ENCODE peak calls at places on chromosomes 4 and X, in seven cellular contexts. I is adrenal gland, N is transverse colon, R is OCI-LY7, X is astrocyte of the spinal cord, O is stomach, Y is fibroblast of lung. T is an unnamed sample.

GRCh38 chr4:82560853-82561744 is 689 bp downstream of the TMEM150C start:
- DNase-seq in N (peak), O (no peak), Y (no peak), R (no peak), I (no peak), X (no peak), T (no peak)

GRCh38 chrX:31224321-31225012 is 152.6 kb upstream of the FTHL17 start:
- DNase-seq in O (no peak), Y (peak), X (no peak), N (no peak), I (no peak), R (no peak), T (no peak)

GRCh38 chr4:7007142-7007907 is 35.8 kb upstream of the TADA2B start:
- DNase-seq in R (no peak), Y (no peak), I (no peak), N (no peak), O (no peak), X (no peak), T (no peak)

GRCh38 chr4:16757080-16757521 is 141.3 kb downstream of the LDB2 start:
- DNase-seq in R (no peak), Y (peak), O (no peak), I (no peak), N (no peak), X (no peak), T (peak)

GRCh38 chr4:108878781-108879180 is 115.9 kb upstream of the ETNPPL start:
- DNase-seq in X (no peak), N (no peak), Y (no peak), I (no peak), R (no peak), O (no peak), T (no peak)

GRCh38 chr4:41887821-41888699 is 47.2 kb upstream of the TMEM33 start:
- DNase-seq in X (peak), R (peak), O (peak), Y (peak), N (peak), I (peak), T (peak)

GRCh38 chr4:5543681-5544080 is 164.7 kb downstream of the EVC2 start:
- DNase-seq in Y (no peak), R (no peak), X (no peak), I (no peak), O (no peak), N (no peak), T (no peak)

GRCh38 chr4:3303840-3304715 is 11.3 kb downstream of the RGS12 start:
- DNase-seq in N (no peak), Y (no peak), I (no peak), R (no peak), X (no peak), O (no peak), T (no peak)

GRCh38 chr4:42786350-42787070 is 106.0 kb upstream of the GRXCR1 start:
- DNase-seq in I (no peak), Y (no peak), N (no peak), X (no peak), O (no peak), R (no peak), T (no peak)

GRCh38 chrX:7091923-7092322 is 55.6 kb upstream of the STS start:
- DNase-seq in O (no peak), N (no peak), X (no peak), R (no peak), I (no peak), Y (no peak), T (no peak)

GRCh38 chrX:153948002-153948466 is 3.6 kb upstream of the RENBP start:
- DNase-seq in X (no peak), Y (no peak), R (no peak), N (no peak), I (peak), O (no peak), T (no peak)

GRCh38 chrX:153944800-153945150 is 332 bp upstream of the RENBP start:
- DNase-seq in Y (no peak), I (no peak), R (no peak), N (no peak), X (no peak), O (no peak), T (no peak)

GRCh38 chrX:153944140-153944799 is at the start of gene RENBP:
- DNase-seq in X (no peak), R (peak), N (peak), Y (no peak), I (peak), O (peak), T (no peak)

GRCh38 chrX:153946910-153947769 is 2.7 kb upstream of the RENBP start:
- DNase-seq in R (peak), N (peak), X (peak), O (peak), I (peak), Y (peak), T (peak)

DNA sequence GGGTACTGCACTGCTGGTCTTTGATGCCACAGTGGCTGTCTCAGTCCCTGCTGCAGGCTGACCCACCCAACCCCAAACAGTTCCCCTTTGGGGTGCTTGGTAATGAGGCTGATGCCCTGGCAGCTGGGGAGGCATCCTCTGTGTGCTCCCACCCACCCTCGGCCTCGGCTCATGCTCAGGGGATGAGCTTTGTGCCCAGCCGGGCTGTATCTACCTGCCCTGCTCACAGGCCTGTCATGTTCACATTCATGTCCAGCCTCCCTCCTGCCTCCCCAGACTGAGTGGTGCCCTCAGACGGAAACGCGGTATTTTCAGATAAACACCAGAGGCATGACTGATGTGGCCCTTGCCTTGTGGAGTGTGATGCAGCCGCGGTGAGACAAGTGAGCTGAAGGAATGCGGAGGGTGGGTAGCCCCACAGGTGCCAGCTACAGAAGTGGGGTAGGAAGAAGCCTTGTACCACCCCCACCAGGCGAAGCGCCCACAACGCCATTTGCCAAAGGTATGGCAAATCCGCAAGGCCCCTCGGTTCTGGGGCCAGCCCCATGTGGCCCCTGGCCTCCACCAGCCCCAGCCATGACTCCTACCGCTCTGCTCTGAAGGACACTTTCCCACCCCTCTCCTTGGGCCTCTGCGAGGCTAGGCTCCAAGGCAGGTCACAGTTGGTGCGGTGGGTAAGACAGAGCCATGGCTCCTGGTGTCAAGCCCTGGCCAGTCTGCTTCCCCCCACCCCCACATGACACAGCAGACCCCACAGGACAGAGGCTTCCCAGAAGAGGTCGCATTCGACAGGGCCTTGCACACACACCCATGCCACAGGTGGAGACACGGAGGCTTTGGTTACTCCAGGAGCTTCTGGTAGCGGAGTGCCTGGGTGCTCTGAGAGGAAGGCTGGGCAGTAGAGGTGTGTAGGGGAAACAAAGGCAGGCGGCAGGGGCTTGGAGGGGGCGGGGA is 1.8 kb upstream of the RENBP start:
- DNase-seq in X (no peak), N (no peak), Y (no peak), R (no peak), I (no peak), O (no peak), T (no peak)
- TF ChIP-seq CTCF in X (no peak), N (no peak), Y (no peak), R (no peak), I (no peak), O (no peak), T (no peak)

DNA sequence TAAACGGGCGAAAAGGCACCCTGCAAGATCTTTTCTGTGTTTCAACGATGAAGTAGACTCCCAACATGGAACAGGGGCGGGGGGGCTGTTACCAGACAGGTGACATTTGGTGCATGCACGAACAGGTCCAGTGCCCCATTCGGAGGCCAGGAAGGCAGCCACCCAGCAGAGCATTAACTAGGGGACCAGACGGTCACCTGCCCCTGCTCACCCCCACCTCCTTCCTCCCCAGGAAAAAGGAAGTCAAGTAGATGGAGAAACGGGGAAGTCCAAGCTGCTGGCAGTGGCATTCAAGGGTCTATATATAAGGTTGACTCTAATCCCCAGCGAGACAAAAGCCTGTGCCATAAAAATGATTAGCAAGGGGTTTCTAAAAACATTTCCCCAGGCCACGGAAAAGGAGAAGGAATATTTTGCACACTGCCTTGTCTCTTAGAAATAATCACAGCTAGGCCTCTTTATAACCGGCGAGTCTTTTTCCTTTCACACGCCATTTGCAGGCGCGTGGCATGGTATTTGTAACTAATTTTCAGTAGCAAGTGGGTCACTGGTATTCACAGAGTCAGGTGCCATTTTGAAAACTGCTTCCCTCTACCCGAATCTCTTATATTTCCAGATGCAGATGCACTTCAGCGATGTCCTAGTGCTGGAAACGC is 1.2 kb upstream of the TMSB4X start:
- DNase-seq in I (no peak), N (no peak), Y (no peak), X (no peak), R (peak), O (peak), T (no peak)
- H3K4me3 ChIP-seq in I (no peak), N (peak), Y (peak), X (no peak), R (peak), O (peak), T (peak)

GRCh38 chr4:22384154-22384553 is 131.7 kb downstream of the ADGRA3 start:
- DNase-seq in R (no peak), N (no peak), I (no peak), Y (no peak), O (no peak), X (no peak), T (no peak)

GRCh38 chr4:22391548-22391947 is 124.3 kb downstream of the ADGRA3 start:
- DNase-seq in N (no peak), I (no peak), O (no peak), X (peak), R (no peak), Y (peak), T (peak)

GRCh38 chr4:22385615-22386014 is 130.3 kb downstream of the ADGRA3 start:
- DNase-seq in Y (peak), R (no peak), I (no peak), N (no peak), O (no peak), X (peak), T (peak)

GRCh38 chr4:22389240-22389871 is 126.5 kb downstream of the ADGRA3 start:
- DNase-seq in O (peak), R (peak), X (peak), N (peak), I (peak), Y (peak), T (peak)
- TF ChIP-seq CTCF in O (peak), R (peak), X (peak), N (peak), I (peak), Y (peak), T (peak)

GRCh38 chr4:184168406-184169019 is 49.2 kb downstream of the ENPP6 start:
- DNase-seq in N (peak), Y (peak), I (peak), R (peak), O (peak), X (peak), T (peak)
- H3K4me3 ChIP-seq in N (no peak), Y (no peak), I (no peak), R (no peak), O (peak), X (no peak), T (no peak)

GRCh38 chrX:153637121-153638040 is 9.6 kb upstream of the DUSP9 start:
- DNase-seq in X (no peak), R (no peak), Y (no peak), O (no peak), I (no peak), N (no peak), T (no peak)

GRCh38 chrX:153635788-153636668 is 11.0 kb upstream of the DUSP9 start:
- DNase-seq in Y (no peak), R (peak), X (no peak), N (no peak), O (no peak), I (no peak), T (peak)

GRCh38 chrX:153635388-153635787 is 11.6 kb upstream of the DUSP9 start:
- DNase-seq in Y (no peak), X (no peak), I (no peak), O (no peak), R (no peak), N (no peak), T (no peak)

GRCh38 chrX:153638041-153638371 is 9.0 kb upstream of the DUSP9 start:
- DNase-seq in N (no peak), O (no peak), R (no peak), I (no peak), X (no peak), Y (no peak), T (no peak)

DNA sequence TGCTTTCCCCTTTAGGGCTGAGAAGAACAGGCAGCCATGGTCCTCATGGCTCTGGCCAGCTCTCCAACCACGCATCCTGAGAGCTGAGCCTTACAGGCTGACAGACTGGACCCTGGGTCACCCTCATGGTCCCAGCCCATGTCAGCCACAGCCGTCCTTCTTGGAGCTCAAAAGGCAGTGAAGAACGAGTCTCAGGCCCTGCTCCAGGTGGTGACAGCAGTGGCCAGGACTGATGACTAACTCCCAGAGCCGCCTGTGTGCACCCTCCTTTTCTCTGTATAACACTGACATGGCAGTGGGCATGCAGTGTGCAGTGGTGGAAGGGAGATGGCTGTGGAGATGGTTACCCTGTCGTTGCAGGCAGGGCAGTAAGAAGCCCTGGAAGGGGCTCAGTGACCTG is 10.3 kb upstream of the DUSP9 start:
- DNase-seq in O (no peak), N (no peak), X (no peak), R (no peak), Y (no peak), I (no peak), T (no peak)
- TF ChIP-seq CTCF in O (no peak), N (no peak), X (no peak), R (no peak), Y (no peak), I (no peak), T (no peak)

GRCh38 chrX:155334486-155335316 is at the start of gene CLIC2:
- DNase-seq in N (peak), R (no peak), Y (peak), O (peak), X (peak), I (peak), T (peak)
- H3K4me3 ChIP-seq in N (no peak), R (no peak), Y (no peak), O (peak), X (no peak), I (no peak), T (no peak)

DNA sequence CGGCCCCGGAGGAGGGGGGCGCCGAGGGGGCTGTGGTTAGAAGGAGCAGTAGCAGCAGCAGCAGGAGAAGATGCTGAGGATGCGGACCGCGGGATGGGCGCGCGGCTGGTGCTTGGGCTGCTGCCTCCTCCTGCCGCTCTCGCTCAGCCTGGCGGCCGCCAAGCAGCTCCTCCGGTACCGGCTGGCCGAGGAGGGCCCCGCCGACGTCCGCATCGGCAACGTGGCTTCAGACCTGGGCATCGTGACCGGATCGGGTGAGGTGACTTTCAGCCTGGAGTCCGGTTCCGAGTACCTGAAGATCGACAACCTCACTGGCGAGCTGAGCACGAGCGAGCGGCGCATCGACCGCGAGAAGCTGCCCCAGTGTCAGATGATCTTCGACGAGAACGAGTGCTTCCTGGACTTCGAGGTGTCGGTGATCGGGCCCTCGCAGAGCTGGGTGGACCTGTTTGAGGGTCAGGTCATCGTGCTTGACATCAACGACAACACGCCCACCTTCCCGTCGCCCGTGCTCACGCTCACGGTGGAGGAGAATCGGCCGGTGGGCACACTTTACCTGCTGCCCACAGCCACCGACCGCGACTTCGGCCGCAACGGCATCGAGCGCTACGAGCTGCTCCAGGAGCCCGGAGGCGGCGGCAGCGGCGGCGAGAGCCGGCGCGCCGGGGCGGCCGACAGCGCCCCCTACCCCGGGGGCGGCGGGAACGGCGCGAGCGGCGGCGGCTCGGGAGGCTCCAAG is 1.4 kb downstream of the PCDH7 start:
- DNase-seq in X (peak), I (no peak), N (peak), Y (peak), R (no peak), O (peak), T (peak)
- TF ChIP-seq CTCF in X (no peak), I (no peak), N (no peak), Y (no peak), R (no peak), O (peak), T (no peak)

GRCh38 chr4:110628321-110629213 is 5.7 kb upstream of the PITX2 start:
- DNase-seq in Y (no peak), I (no peak), O (no peak), R (no peak), X (no peak), N (no peak), T (no peak)
- H3K4me3 ChIP-seq in Y (no peak), I (no peak), O (no peak), R (no peak), X (no peak), N (no peak), T (no peak)

GRCh38 chr4:144557404-144557803 is 88.6 kb upstream of the HHIP start:
- DNase-seq in R (no peak), N (no peak), Y (no peak), O (no peak), X (no peak), I (no peak), T (peak)
- TF ChIP-seq CTCF in R (no peak), N (no peak), Y (peak), O (no peak), X (peak), I (no peak), T (no peak)

T was measured in fibroblast of mammary gland.